ENCODE peak calls at places on chromosomes 3 and 15, in six cellular contexts. One of them, this sample, is unnamed.
A peak's percentile ranks its signal among the peaks of the same experiment; 100 is the strongest.

GRCh38 chr15:62494144-62494543 is 329.1 kb upstream of the C2CD4B start:
- DNase-seq in putamen: no peak
- DNase-seq in germinal center: no peak
- DNase-seq in activated T-helper 1 cell treated with anti-CD3 and anti-CD28 coated beads, Interleukin-2, amount 50 U/mL, for 16 hours: no peak
- DNase-seq in RKO: no peak
- DNase-seq in A172: no peak
- DNase-seq in this sample: no peak

GRCh38 chr15:66171891-66172290 is 81.7 kb downstream of the MEGF11 start:
- DNase-seq in putamen: no peak
- DNase-seq in germinal center: no peak
- DNase-seq in A172: no peak
- DNase-seq in activated T-helper 1 cell treated with anti-CD3 and anti-CD28 coated beads, Interleukin-2, amount 50 U/mL, for 16 hours: no peak
- DNase-seq in RKO: no peak
- DNase-seq in this sample: no peak

GRCh38 chr3:184234224-184234623 is 4.8 kb downstream of the VWA5B2 start:
- DNase-seq in germinal center: no peak
- DNase-seq in activated T-helper 1 cell treated with anti-CD3 and anti-CD28 coated beads, Interleukin-2, amount 50 U/mL, for 16 hours: no peak
- DNase-seq in A172: peak; percentile 94
- DNase-seq in RKO: peak; percentile 88
- DNase-seq in putamen: no peak
- DNase-seq in this sample: no peak

GRCh38 chr3:164897335-164897734 is 181.0 kb downstream of the SI start:
- DNase-seq in germinal center: no peak
- DNase-seq in putamen: no peak
- DNase-seq in activated T-helper 1 cell treated with anti-CD3 and anti-CD28 coated beads, Interleukin-2, amount 50 U/mL, for 16 hours: no peak
- DNase-seq in RKO: peak; percentile 4
- DNase-seq in A172: no peak
- DNase-seq in this sample: peak; percentile 23

GRCh38 chr3:82707035-82707434 is 945.6 kb upstream of the GBE1 start:
- DNase-seq in A172: no peak
- DNase-seq in activated T-helper 1 cell treated with anti-CD3 and anti-CD28 coated beads, Interleukin-2, amount 50 U/mL, for 16 hours: no peak
- DNase-seq in RKO: no peak
- DNase-seq in germinal center: no peak
- DNase-seq in putamen: no peak
- DNase-seq in this sample: peak; percentile 8

GRCh38 chr3:12875857-12876451 is 34.6 kb upstream of the RPL32 start:
- DNase-seq in RKO: no peak
- DNase-seq in A172: no peak
- DNase-seq in germinal center: peak; percentile 44
- DNase-seq in putamen: no peak
- DNase-seq in activated T-helper 1 cell treated with anti-CD3 and anti-CD28 coated beads, Interleukin-2, amount 50 U/mL, for 16 hours: no peak
- DNase-seq in this sample: no peak

GRCh38 chr3:156648086-156648485 is 26.3 kb upstream of the TIPARP start:
- DNase-seq in RKO: no peak
- DNase-seq in putamen: no peak
- DNase-seq in A172: no peak
- DNase-seq in activated T-helper 1 cell treated with anti-CD3 and anti-CD28 coated beads, Interleukin-2, amount 50 U/mL, for 16 hours: no peak
- DNase-seq in germinal center: no peak
- DNase-seq in this sample: no peak

GRCh38 chr3:2923390-2923789 is 186.8 kb downstream of the IL5RA start:
- DNase-seq in putamen: no peak
- DNase-seq in A172: no peak
- DNase-seq in activated T-helper 1 cell treated with anti-CD3 and anti-CD28 coated beads, Interleukin-2, amount 50 U/mL, for 16 hours: no peak
- DNase-seq in RKO: peak; percentile 0
- DNase-seq in germinal center: no peak
- DNase-seq in this sample: peak; percentile 22

GRCh38 chr3:100709840-100710235 is 544 bp downstream of the TFG start:
- DNase-seq in putamen: peak; percentile 14
- DNase-seq in RKO: peak; percentile 58
- DNase-seq in activated T-helper 1 cell treated with anti-CD3 and anti-CD28 coated beads, Interleukin-2, amount 50 U/mL, for 16 hours: peak; percentile 10
- DNase-seq in germinal center: peak; percentile 46
- DNase-seq in A172: no peak
- DNase-seq in this sample: peak; percentile 26

GRCh38 chr15:48541659-48542334 is 103.7 kb downstream of the FBN1 start:
- DNase-seq in putamen: peak; percentile 21
- DNase-seq in germinal center: no peak
- DNase-seq in RKO: peak; percentile 3
- DNase-seq in A172: peak; percentile 63
- DNase-seq in activated T-helper 1 cell treated with anti-CD3 and anti-CD28 coated beads, Interleukin-2, amount 50 U/mL, for 16 hours: no peak
- DNase-seq in this sample: peak; percentile 3

GRCh38 chr3:36993326-36994283 is at the start of gene MLH1:
- DNase-seq in putamen: peak; percentile 100
- DNase-seq in germinal center: peak; percentile 99
- DNase-seq in RKO: no peak
- DNase-seq in activated T-helper 1 cell treated with anti-CD3 and anti-CD28 coated beads, Interleukin-2, amount 50 U/mL, for 16 hours: peak; percentile 94
- DNase-seq in A172: peak; percentile 100
- DNase-seq in this sample: peak; percentile 100

GRCh38 chr15:96948981-96949380 is 618.5 kb downstream of the NR2F2 start:
- DNase-seq in RKO: no peak
- DNase-seq in putamen: no peak
- DNase-seq in germinal center: no peak
- DNase-seq in A172: peak; percentile 4
- DNase-seq in activated T-helper 1 cell treated with anti-CD3 and anti-CD28 coated beads, Interleukin-2, amount 50 U/mL, for 16 hours: no peak
- DNase-seq in this sample: no peak

GRCh38 chr3:173733029-173733652 is 335.6 kb downstream of the NLGN1 start:
- DNase-seq in A172: no peak
- DNase-seq in germinal center: no peak
- DNase-seq in putamen: peak; percentile 47
- DNase-seq in activated T-helper 1 cell treated with anti-CD3 and anti-CD28 coated beads, Interleukin-2, amount 50 U/mL, for 16 hours: no peak
- DNase-seq in RKO: peak; percentile 32
- DNase-seq in this sample: peak; percentile 67

GRCh38 chr15:68213991-68214837 is 9.1 kb upstream of the CALML4 start:
- DNase-seq in putamen: no peak
- DNase-seq in activated T-helper 1 cell treated with anti-CD3 and anti-CD28 coated beads, Interleukin-2, amount 50 U/mL, for 16 hours: no peak
- DNase-seq in RKO: no peak
- DNase-seq in A172: no peak
- DNase-seq in germinal center: no peak
- DNase-seq in this sample: no peak

GRCh38 chr3:18438586-18438985 is 13.4 kb upstream of the SATB1 start:
- DNase-seq in A172: no peak
- DNase-seq in RKO: no peak
- DNase-seq in putamen: no peak
- DNase-seq in activated T-helper 1 cell treated with anti-CD3 and anti-CD28 coated beads, Interleukin-2, amount 50 U/mL, for 16 hours: no peak
- DNase-seq in germinal center: no peak
- DNase-seq in this sample: no peak

GRCh38 chr3:183927059-183927458 is 42.4 kb upstream of the PARL start:
- DNase-seq in germinal center: no peak
- DNase-seq in RKO: no peak
- DNase-seq in A172: no peak
- DNase-seq in activated T-helper 1 cell treated with anti-CD3 and anti-CD28 coated beads, Interleukin-2, amount 50 U/mL, for 16 hours: no peak
- DNase-seq in putamen: no peak
- DNase-seq in this sample: no peak

GRCh38 chr15:90871097-90871715 is 2.8 kb downstream of the FURIN start:
- DNase-seq in RKO: peak; percentile 39
- DNase-seq in putamen: no peak
- DNase-seq in A172: no peak
- DNase-seq in germinal center: no peak
- DNase-seq in activated T-helper 1 cell treated with anti-CD3 and anti-CD28 coated beads, Interleukin-2, amount 50 U/mL, for 16 hours: no peak
- DNase-seq in this sample: no peak

GRCh38 chr3:13263770-13264467 is 156.2 kb downstream of the NUP210 start:
- DNase-seq in putamen: no peak
- DNase-seq in activated T-helper 1 cell treated with anti-CD3 and anti-CD28 coated beads, Interleukin-2, amount 50 U/mL, for 16 hours: no peak
- DNase-seq in germinal center: no peak
- DNase-seq in RKO: no peak
- DNase-seq in A172: peak; percentile 81
- DNase-seq in this sample: no peak

GRCh38 chr3:122760457-122761271 is 33.0 kb downstream of the HSPBAP1 start:
- DNase-seq in germinal center: no peak
- DNase-seq in RKO: no peak
- DNase-seq in A172: peak; percentile 63
- DNase-seq in putamen: no peak
- DNase-seq in activated T-helper 1 cell treated with anti-CD3 and anti-CD28 coated beads, Interleukin-2, amount 50 U/mL, for 16 hours: no peak
- DNase-seq in this sample: no peak

GRCh38 chr3:2301361-2301760 is 202.7 kb downstream of the CNTN4 start:
- DNase-seq in germinal center: no peak
- DNase-seq in activated T-helper 1 cell treated with anti-CD3 and anti-CD28 coated beads, Interleukin-2, amount 50 U/mL, for 16 hours: no peak
- DNase-seq in putamen: no peak
- DNase-seq in A172: no peak
- DNase-seq in RKO: no peak
- DNase-seq in this sample: no peak

GRCh38 chr15:80416702-80417101 is 12.5 kb downstream of the ARNT2 start:
- DNase-seq in germinal center: no peak
- DNase-seq in activated T-helper 1 cell treated with anti-CD3 and anti-CD28 coated beads, Interleukin-2, amount 50 U/mL, for 16 hours: no peak
- DNase-seq in A172: no peak
- DNase-seq in putamen: no peak
- DNase-seq in RKO: no peak
- DNase-seq in this sample: no peak

GRCh38 chr15:101501703-101502373 is 12.3 kb upstream of the PCSK6 start:
- DNase-seq in RKO: peak; percentile 12
- DNase-seq in A172: no peak
- DNase-seq in putamen: no peak
- DNase-seq in germinal center: peak; percentile 53
- DNase-seq in activated T-helper 1 cell treated with anti-CD3 and anti-CD28 coated beads, Interleukin-2, amount 50 U/mL, for 16 hours: peak; percentile 11
- DNase-seq in this sample: peak; percentile 62

GRCh38 chr3:176906046-176906905 is 291.0 kb downstream of the TBL1XR1 start:
- DNase-seq in A172: peak; percentile 60
- DNase-seq in putamen: no peak
- DNase-seq in activated T-helper 1 cell treated with anti-CD3 and anti-CD28 coated beads, Interleukin-2, amount 50 U/mL, for 16 hours: no peak
- DNase-seq in germinal center: no peak
- DNase-seq in RKO: no peak
- DNase-seq in this sample: peak; percentile 17

GRCh38 chr3:107106316-107106715 is 270.9 kb upstream of the CCDC54 start:
- DNase-seq in putamen: peak; percentile 45
- DNase-seq in RKO: peak; percentile 78
- DNase-seq in germinal center: no peak
- DNase-seq in activated T-helper 1 cell treated with anti-CD3 and anti-CD28 coated beads, Interleukin-2, amount 50 U/mL, for 16 hours: no peak
- DNase-seq in A172: peak; percentile 73
- DNase-seq in this sample: no peak

GRCh38 chr3:135895106-135895733 is 70.3 kb upstream of the PPP2R3A start:
- DNase-seq in RKO: peak; percentile 78
- DNase-seq in A172: peak; percentile 83
- DNase-seq in activated T-helper 1 cell treated with anti-CD3 and anti-CD28 coated beads, Interleukin-2, amount 50 U/mL, for 16 hours: no peak
- DNase-seq in putamen: peak; percentile 73
- DNase-seq in germinal center: peak; percentile 14
- DNase-seq in this sample: peak; percentile 84

GRCh38 chr3:106183762-106184391 is 315.1 kb upstream of the CBLB start:
- DNase-seq in germinal center: no peak
- DNase-seq in RKO: no peak
- DNase-seq in A172: no peak
- DNase-seq in putamen: no peak
- DNase-seq in activated T-helper 1 cell treated with anti-CD3 and anti-CD28 coated beads, Interleukin-2, amount 50 U/mL, for 16 hours: no peak
- DNase-seq in this sample: no peak

GRCh38 chr3:188286087-188286513 is 132.1 kb downstream of the LPP start:
- DNase-seq in germinal center: no peak
- DNase-seq in putamen: no peak
- DNase-seq in A172: peak; percentile 99
- DNase-seq in RKO: peak; percentile 95
- DNase-seq in activated T-helper 1 cell treated with anti-CD3 and anti-CD28 coated beads, Interleukin-2, amount 50 U/mL, for 16 hours: no peak
- DNase-seq in this sample: peak; percentile 38

GRCh38 chr3:109900774-109901173 is 563.4 kb upstream of the DPPA4 start:
- DNase-seq in germinal center: no peak
- DNase-seq in putamen: no peak
- DNase-seq in RKO: no peak
- DNase-seq in A172: no peak
- DNase-seq in activated T-helper 1 cell treated with anti-CD3 and anti-CD28 coated beads, Interleukin-2, amount 50 U/mL, for 16 hours: no peak
- DNase-seq in this sample: no peak

GRCh38 chr3:46928297-46928696 is 48.2 kb downstream of the CCDC12 start:
- DNase-seq in putamen: no peak
- DNase-seq in germinal center: peak; percentile 40
- DNase-seq in RKO: no peak
- DNase-seq in A172: no peak
- DNase-seq in activated T-helper 1 cell treated with anti-CD3 and anti-CD28 coated beads, Interleukin-2, amount 50 U/mL, for 16 hours: no peak
- DNase-seq in this sample: no peak

GRCh38 chr3:49761661-49762060 is 24.7 kb downstream of the IP6K1 start:
- DNase-seq in A172: no peak
- DNase-seq in putamen: no peak
- DNase-seq in RKO: no peak
- DNase-seq in activated T-helper 1 cell treated with anti-CD3 and anti-CD28 coated beads, Interleukin-2, amount 50 U/mL, for 16 hours: no peak
- DNase-seq in germinal center: no peak
- DNase-seq in this sample: no peak

GRCh38 chr3:126607214-126607908 is 47.6 kb downstream of the TXNRD3 start:
- DNase-seq in A172: peak; percentile 68
- DNase-seq in RKO: peak; percentile 59
- DNase-seq in germinal center: no peak
- DNase-seq in activated T-helper 1 cell treated with anti-CD3 and anti-CD28 coated beads, Interleukin-2, amount 50 U/mL, for 16 hours: no peak
- DNase-seq in putamen: peak; percentile 73
- DNase-seq in this sample: no peak

GRCh38 chr15:72176155-72176554 is 21.4 kb downstream of the GRAMD2A start:
- DNase-seq in A172: no peak
- DNase-seq in germinal center: no peak
- DNase-seq in RKO: no peak
- DNase-seq in activated T-helper 1 cell treated with anti-CD3 and anti-CD28 coated beads, Interleukin-2, amount 50 U/mL, for 16 hours: no peak
- DNase-seq in putamen: no peak
- DNase-seq in this sample: no peak

GRCh38 chr3:15345051-15345607 is 12.7 kb upstream of the SH3BP5 start:
- DNase-seq in A172: no peak
- DNase-seq in germinal center: no peak
- DNase-seq in activated T-helper 1 cell treated with anti-CD3 and anti-CD28 coated beads, Interleukin-2, amount 50 U/mL, for 16 hours: no peak
- DNase-seq in putamen: peak; percentile 39
- DNase-seq in RKO: no peak
- DNase-seq in this sample: no peak

GRCh38 chr15:34861216-34861615 is 65.9 kb upstream of the ACTC1 start:
- DNase-seq in germinal center: no peak
- DNase-seq in activated T-helper 1 cell treated with anti-CD3 and anti-CD28 coated beads, Interleukin-2, amount 50 U/mL, for 16 hours: no peak
- DNase-seq in A172: no peak
- DNase-seq in putamen: no peak
- DNase-seq in RKO: no peak
- DNase-seq in this sample: no peak

GRCh38 chr15:42919794-42920280 is 741 bp downstream of the TTBK2 start:
- DNase-seq in putamen: peak; percentile 37
- DNase-seq in A172: peak; percentile 29
- DNase-seq in germinal center: peak; percentile 7
- DNase-seq in RKO: peak; percentile 75
- DNase-seq in activated T-helper 1 cell treated with anti-CD3 and anti-CD28 coated beads, Interleukin-2, amount 50 U/mL, for 16 hours: no peak
- DNase-seq in this sample: peak; percentile 26

GRCh38 chr3:14962762-14963161 is 15.4 kb downstream of the NR2C2 start:
- DNase-seq in putamen: peak; percentile 16
- DNase-seq in activated T-helper 1 cell treated with anti-CD3 and anti-CD28 coated beads, Interleukin-2, amount 50 U/mL, for 16 hours: no peak
- DNase-seq in RKO: peak; percentile 17
- DNase-seq in A172: peak; percentile 55
- DNase-seq in germinal center: no peak
- DNase-seq in this sample: no peak

GRCh38 chr3:177705976-177706866 is 508.9 kb upstream of the TBL1XR1 start:
- DNase-seq in germinal center: no peak
- DNase-seq in activated T-helper 1 cell treated with anti-CD3 and anti-CD28 coated beads, Interleukin-2, amount 50 U/mL, for 16 hours: no peak
- DNase-seq in putamen: peak; percentile 33
- DNase-seq in A172: no peak
- DNase-seq in RKO: no peak
- DNase-seq in this sample: no peak

GRCh38 chr3:182479335-182479734 is 314.0 kb upstream of the ATP11B start:
- DNase-seq in A172: no peak
- DNase-seq in germinal center: no peak
- DNase-seq in RKO: no peak
- DNase-seq in putamen: no peak
- DNase-seq in activated T-helper 1 cell treated with anti-CD3 and anti-CD28 coated beads, Interleukin-2, amount 50 U/mL, for 16 hours: no peak
- DNase-seq in this sample: peak; percentile 16

GRCh38 chr3:52392216-52392930 is 52.5 kb downstream of the SEMA3G start:
- DNase-seq in activated T-helper 1 cell treated with anti-CD3 and anti-CD28 coated beads, Interleukin-2, amount 50 U/mL, for 16 hours: no peak
- DNase-seq in germinal center: no peak
- DNase-seq in A172: no peak
- DNase-seq in putamen: no peak
- DNase-seq in RKO: no peak
- DNase-seq in this sample: no peak